ENCODE peak calls at places on chromosomes 1 and 21, in eight cellular contexts. J is adipocyte, A is neural progenitor cell, Y is progenitor cell of endocrine pancreas, M is anterior cingulate cortex, Q is iPS-NIHi11, H is breast epithelium, B is fibroblast of lung. T is an unnamed sample.

GRCh38 chr1:2277741-2278488 is 49.8 kb downstream of the SKI start:
- DNase-seq in J (peak), A (no peak), Y (no peak), M (no peak), Q (no peak), H (no peak), B (no peak), T (no peak)

GRCh38 chr1:83673287-83673686 is 325.6 kb downstream of the TTLL7 start:
- DNase-seq in J (no peak), A (no peak), Y (no peak), M (no peak), Q (no peak), H (no peak), B (peak), T (no peak)

GRCh38 chr1:115098979-115099692 is 9.8 kb upstream of the TSPAN2 start:
- DNase-seq in J (no peak), A (no peak), Y (no peak), M (no peak), Q (no peak), H (no peak), B (peak), T (peak)

GRCh38 chr1:150582371-150582770 is 3.0 kb upstream of the MCL1 start:
- DNase-seq in J (peak), A (no peak), Y (no peak), M (no peak), Q (no peak), H (no peak), B (no peak), T (no peak)

GRCh38 chr1:151858030-151858746 is 4.7 kb upstream of the THEM5 start:
- DNase-seq in J (no peak), A (no peak), Y (no peak), M (no peak), Q (no peak), H (no peak), B (no peak), T (no peak)

GRCh38 chr1:218377143-218377660 is 32.1 kb downstream of the TGFB2 start:
- DNase-seq in J (peak), A (no peak), Y (no peak), M (no peak), Q (no peak), H (no peak), B (peak), T (peak)

GRCh38 chr1:78493456-78493855 is 2.7 kb downstream of the PTGFR start:
- DNase-seq in J (peak), A (no peak), Y (no peak), M (no peak), Q (no peak), H (no peak), B (peak), T (no peak)

GRCh38 chr1:108661030-108661609 is at the start of gene HENMT1:
- DNase-seq in J (peak), A (peak), Y (peak), M (peak), Q (peak), H (peak), B (peak), T (peak)

GRCh38 chr1:206779565-206780091 is 7.3 kb upstream of the IL10 start:
- DNase-seq in J (no peak), A (no peak), Y (no peak), M (no peak), Q (no peak), H (no peak), B (no peak), T (no peak)

GRCh38 chr1:15210651-15211390 is 36.2 kb upstream of the FHAD1 start:
- DNase-seq in J (peak), A (no peak), Y (no peak), M (no peak), Q (no peak), H (no peak), B (no peak), T (no peak)

GRCh38 chr1:206002833-206003532 is at the start of gene RAB7B:
- DNase-seq in J (peak), A (no peak), Y (no peak), M (no peak), Q (peak), H (no peak), B (peak), T (no peak)

GRCh38 chr1:68301538-68301937 is 69.2 kb upstream of the WLS start:
- DNase-seq in J (peak), A (no peak), Y (no peak), M (no peak), Q (no peak), H (no peak), B (no peak), T (no peak)

GRCh38 chr1:8870605-8871538 is 7.6 kb downstream of the ENO1 start:
- DNase-seq in J (peak), A (no peak), Y (no peak), M (no peak), Q (no peak), H (no peak), B (no peak), T (no peak)

GRCh38 chr1:31335007-31335406 is 37.9 kb downstream of the FABP3 start:
- DNase-seq in J (peak), A (peak), Y (no peak), M (no peak), Q (peak), H (no peak), B (peak), T (peak)

GRCh38 chr1:213274140-213274539 is 223.1 kb downstream of the RPS6KC1 start:
- DNase-seq in J (no peak), A (no peak), Y (no peak), M (no peak), Q (no peak), H (no peak), B (no peak), T (no peak)

GRCh38 chr1:103156966-103157365 is 48.6 kb upstream of the COL11A1 start:
- DNase-seq in J (peak), A (no peak), Y (no peak), M (no peak), Q (no peak), H (no peak), B (no peak), T (no peak)

GRCh38 chr1:153962088-153963029 is 978 bp downstream of the SLC39A1 start:
- DNase-seq in J (peak), A (no peak), Y (no peak), M (no peak), Q (no peak), H (no peak), B (peak), T (no peak)

GRCh38 chr1:17121881-17122280 is 2.6 kb upstream of the PADI2 start:
- DNase-seq in J (no peak), A (no peak), Y (no peak), M (no peak), Q (no peak), H (no peak), B (no peak), T (no peak)

GRCh38 chr1:12595839-12596821 is 21.9 kb downstream of the DHRS3 start:
- DNase-seq in J (peak), A (peak), Y (peak), M (no peak), Q (peak), H (peak), B (peak), T (no peak)

GRCh38 chr1:145953861-145954260 is 4.0 kb downstream of the LIX1L start:
- DNase-seq in J (no peak), A (no peak), Y (no peak), M (no peak), Q (no peak), H (no peak), B (no peak), T (no peak)

GRCh38 chr1:210464519-210465039 is 135.9 kb downstream of the HHAT start:
- DNase-seq in J (peak), A (no peak), Y (no peak), M (no peak), Q (no peak), H (no peak), B (no peak), T (no peak)

GRCh38 chr1:66834926-66835325 is 33.9 kb upstream of the INSL5 start:
- DNase-seq in J (no peak), A (no peak), Y (no peak), M (no peak), Q (no peak), H (no peak), B (no peak), T (no peak)

GRCh38 chr1:69987881-69988280 is 217.5 kb downstream of the LRRC40 start:
- DNase-seq in J (no peak), A (no peak), Y (no peak), M (no peak), Q (no peak), H (no peak), B (no peak), T (no peak)

GRCh38 chr21:38126677-38127271 is 130.0 kb upstream of the KCNJ15 start:
- DNase-seq in J (peak), A (peak), Y (peak), M (peak), Q (peak), H (no peak), B (peak), T (peak)

T was measured in activated CD4-positive, alpha-beta T cell treated with anti-CD3 and anti-CD28 coated beads, Interleukin-2, amount 10 ng/mL, durations not matched to agents 7 days and 5 days.